ENCODE peak calls at places on chromosome 3, in six cellular contexts. I is fibroblast of lung, W is SK-N-MC, D is K562, T is astrocyte, R is endothelial cell of umbilical vein. A is an unnamed sample.

GRCh38 chr3:31882895-31883294 is 98.2 kb downstream of the OSBPL10 start:
- DNase-seq in I (no peak), W (no peak), D (no peak), T (no peak), R (no peak), A (no peak)

GRCh38 chr3:150472421-150472820 is 64.3 kb downstream of the TSC22D2 start:
- DNase-seq in I (no peak), W (no peak), D (no peak), T (no peak), R (no peak), A (no peak)

GRCh38 chr3:53547327-53547726 is 52.9 kb downstream of the CACNA1D start:
- DNase-seq in I (no peak), W (no peak), D (no peak), T (no peak), R (no peak), A (no peak)

GRCh38 chr3:103052236-103052830 is 617.5 kb downstream of the ZPLD1 start:
- DNase-seq in I (peak; percentile 44), W (no peak), D (no peak), T (peak; percentile 26), R (no peak), A (peak; percentile 11)

GRCh38 chr3:195802261-195802701 is 9.4 kb downstream of the MUC4 start:
- DNase-seq in I (no peak), W (no peak), D (no peak), T (no peak), R (no peak), A (no peak)

GRCh38 chr3:151308089-151308488 is 8.5 kb downstream of the GPR87 start:
- DNase-seq in I (peak; percentile 41), W (no peak), D (no peak), T (no peak), R (no peak), A (peak; percentile 72)

GRCh38 chr3:112773864-112774263 is 72.8 kb downstream of the CD200R1L start:
- DNase-seq in I (peak; percentile 78), W (no peak), D (no peak), T (peak; percentile 71), R (no peak), A (no peak)

GRCh38 chr3:20142517-20142916 is 43.5 kb downstream of the SGO1 start:
- DNase-seq in I (no peak), W (no peak), D (no peak), T (no peak), R (no peak), A (no peak)

GRCh38 chr3:48416091-48416505 is 13.8 kb downstream of the PLXNB1 start:
- DNase-seq in I (no peak), W (no peak), D (no peak), T (no peak), R (no peak), A (no peak)

GRCh38 chr3:194300392-194300758 is 50.8 kb downstream of the CPN2 start:
- DNase-seq in I (peak; percentile 81), W (no peak), D (no peak), T (peak; percentile 75), R (no peak), A (peak; percentile 79)

GRCh38 chr3:78317774-78318173 is 1277.9 kb downstream of the ROBO2 start:
- DNase-seq in I (no peak), W (no peak), D (no peak), T (no peak), R (no peak), A (no peak)

GRCh38 chr3:188111002-188111584 is 42.9 kb upstream of the LPP start:
- DNase-seq in I (peak; percentile 59), W (no peak), D (no peak), T (peak; percentile 46), R (no peak), A (no peak)

GRCh38 chr3:127722928-127723603 is 50.3 kb downstream of the ABTB1 start:
- DNase-seq in I (no peak), W (no peak), D (no peak), T (no peak), R (no peak), A (peak; percentile 49)

GRCh38 chr3:154188846-154189245 is 67.7 kb downstream of the ARHGEF26 start:
- DNase-seq in I (no peak), W (peak; percentile 70), D (no peak), T (no peak), R (no peak), A (no peak)

GRCh38 chr3:172692751-172693310 is 18.0 kb downstream of the NCEH1 start:
- DNase-seq in I (no peak), W (no peak), D (no peak), T (no peak), R (no peak), A (no peak)

GRCh38 chr3:13161771-13162535 is 88.7 kb upstream of the IQSEC1 start:
- DNase-seq in I (no peak), W (no peak), D (no peak), T (no peak), R (no peak), A (no peak)

GRCh38 chr3:150096700-150097587 is 126.2 kb upstream of the PFN2 start:
- DNase-seq in I (no peak), W (no peak), D (no peak), T (no peak), R (no peak), A (peak; percentile 35)

GRCh38 chr3:29282431-29283296 is 1.8 kb downstream of the RBMS3 start:
- DNase-seq in I (peak; percentile 82), W (no peak), D (no peak), T (peak; percentile 77), R (peak; percentile 86), A (peak; percentile 57)

GRCh38 chr3:154095832-154096421 is 25.3 kb upstream of the ARHGEF26 start:
- DNase-seq in I (peak; percentile 38), W (no peak), D (no peak), T (no peak), R (peak; percentile 42), A (peak; percentile 53)

GRCh38 chr3:139677341-139678155 is at the start of gene NMNAT3:
- DNase-seq in I (peak; percentile 56), W (no peak), D (peak; percentile 98), T (peak; percentile 25), R (peak; percentile 62), A (peak; percentile 62)

GRCh38 chr3:197482001-197482400 is 73.8 kb downstream of the BDH1 start:
- DNase-seq in I (peak; percentile 78), W (no peak), D (no peak), T (peak; percentile 74), R (peak; percentile 30), A (peak; percentile 64)

GRCh38 chr3:17136251-17136721 is 251.5 kb downstream of the PLCL2 start:
- DNase-seq in I (peak; percentile 7), W (no peak), D (no peak), T (no peak), R (no peak), A (no peak)

GRCh38 chr3:137792633-137793271 is 28.6 kb downstream of the SOX14 start:
- DNase-seq in I (no peak), W (peak; percentile 10), D (peak; percentile 39), T (no peak), R (no peak), A (peak; percentile 66)

GRCh38 chr3:78906245-78906644 is 861.6 kb downstream of the ROBO1 start:
- DNase-seq in I (no peak), W (no peak), D (no peak), T (no peak), R (no peak), A (no peak)

GRCh38 chr3:158093526-158093925 is 12.7 kb downstream of the SHOX2 start:
- DNase-seq in I (no peak), W (no peak), D (no peak), T (no peak), R (no peak), A (no peak)

GRCh38 chr3:158094235-158094916 is 11.8 kb downstream of the SHOX2 start:
- DNase-seq in I (no peak), W (no peak), D (no peak), T (no peak), R (no peak), A (no peak)

GRCh38 chr3:158095302-158095997 is 10.8 kb downstream of the SHOX2 start:
- DNase-seq in I (no peak), W (no peak), D (no peak), T (no peak), R (peak; percentile 30), A (no peak)

GRCh38 chr3:158097141-158097540 is 9.1 kb downstream of the SHOX2 start:
- DNase-seq in I (no peak), W (no peak), D (no peak), T (no peak), R (no peak), A (no peak)

DNA sequence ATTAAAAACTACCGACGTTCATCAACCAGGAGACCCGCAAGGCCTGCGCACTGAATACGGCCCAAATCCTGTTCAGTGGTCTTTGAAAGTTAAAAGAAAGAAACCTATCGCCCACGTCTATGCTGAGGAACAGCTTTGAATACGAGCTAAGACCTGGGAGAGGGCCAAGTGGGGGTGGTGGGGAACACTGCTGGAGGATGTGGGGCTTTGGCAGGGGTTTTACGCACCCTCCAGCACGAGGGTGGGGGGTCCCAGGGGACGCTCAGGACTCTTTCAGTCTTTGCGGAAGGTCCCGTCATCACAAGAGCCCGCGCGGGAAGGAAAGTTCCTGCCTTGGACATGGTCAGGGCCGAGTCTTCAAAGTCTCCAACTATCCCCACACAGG is 11.3 kb downstream of the SHOX2 start:
- DNase-seq in I (no peak), W (no peak), D (no peak), T (no peak), R (no peak), A (no peak)
- TF ChIP-seq EZH2 in I (no peak), W (no peak), D (no peak), T (no peak), R (peak; percentile 69), A (no peak)

GRCh38 chr3:46845397-46845859 is 17.8 kb downstream of the MYL3 start:
- DNase-seq in I (peak; percentile 67), W (no peak), D (peak; percentile 40), T (peak; percentile 49), R (no peak), A (peak; percentile 91)
- TF ChIP-seq EZH2 in I (no peak), W (no peak), D (no peak), T (no peak), R (no peak), A (no peak)

DNA sequence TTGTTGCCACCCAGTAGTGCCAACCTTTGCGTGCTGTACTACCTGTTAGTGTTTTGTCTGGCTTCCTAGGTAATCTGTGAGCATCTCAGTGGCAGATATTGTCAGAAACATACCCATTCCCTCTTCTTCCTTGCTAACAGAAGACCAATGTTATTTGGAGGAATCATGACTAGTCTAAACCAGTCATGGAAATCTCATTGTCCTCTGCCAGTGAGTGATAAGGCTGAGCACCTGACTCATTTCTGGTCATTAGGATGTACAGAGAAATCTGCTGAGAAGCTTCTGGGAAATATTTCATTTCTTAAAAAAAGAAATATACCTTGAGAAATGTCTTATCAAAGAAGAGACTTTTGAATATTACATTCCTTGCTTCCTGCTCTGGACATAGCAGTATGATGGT is 70.1 kb upstream of the CDV3 start:
- DNase-seq in I (no peak), W (no peak), D (no peak), T (no peak), R (peak; percentile 42), A (no peak)
- TF ChIP-seq EZH2 in I (no peak), W (no peak), D (no peak), T (no peak), R (no peak), A (no peak)

GRCh38 chr3:184275961-184276910 is at the start of gene ECE2:
- DNase-seq in I (no peak), W (no peak), D (peak; percentile 63), T (no peak), R (no peak), A (peak; percentile 66)
- TF ChIP-seq EZH2 in I (peak; percentile 67), W (no peak), D (no peak), T (peak; percentile 68), R (no peak), A (peak; percentile 12)